ENCODE peak calls at places on chromosome 13, in seven cellular contexts. One of them, this sample, is unnamed.

GRCh38 chr13:50170447-50171037 is 155.3 kb downstream of the KCNRG start:
- DNase-seq in aorta: no peak
- DNase-seq in heart left ventricle: no peak
- DNase-seq in SK-N-MC: no peak
- DNase-seq in right atrium auricular region: no peak
- DNase-seq in lower lobe of right lung: no peak
- DNase-seq in pancreas: no peak
- DNase-seq in this sample: no peak

GRCh38 chr13:36421447-36421846 is 10.8 kb upstream of the CCNA1 start:
- DNase-seq in aorta: no peak
- DNase-seq in heart left ventricle: no peak
- DNase-seq in SK-N-MC: no peak
- DNase-seq in right atrium auricular region: no peak
- DNase-seq in lower lobe of right lung: no peak
- DNase-seq in pancreas: no peak
- DNase-seq in this sample: no peak

GRCh38 chr13:97257800-97258799 is 36.0 kb downstream of the MBNL2 start:
- DNase-seq in aorta: peak; percentile 59
- DNase-seq in heart left ventricle: peak; percentile 80
- DNase-seq in SK-N-MC: no peak
- DNase-seq in right atrium auricular region: peak; percentile 94
- DNase-seq in lower lobe of right lung: no peak
- DNase-seq in pancreas: peak; percentile 86
- DNase-seq in this sample: no peak

GRCh38 chr13:84137292-84137691 is 255.0 kb upstream of the SLITRK1 start:
- DNase-seq in aorta: no peak
- DNase-seq in heart left ventricle: no peak
- DNase-seq in SK-N-MC: no peak
- DNase-seq in right atrium auricular region: no peak
- DNase-seq in lower lobe of right lung: no peak
- DNase-seq in pancreas: no peak
- DNase-seq in this sample: peak; percentile 29

GRCh38 chr13:107960301-107960700 is 255.0 kb downstream of the LIG4 start:
- DNase-seq in aorta: no peak
- DNase-seq in heart left ventricle: no peak
- DNase-seq in SK-N-MC: no peak
- DNase-seq in right atrium auricular region: no peak
- DNase-seq in lower lobe of right lung: no peak
- DNase-seq in pancreas: no peak
- DNase-seq in this sample: no peak

GRCh38 chr13:30063892-30064291 is 213.5 kb upstream of the UBL3 start:
- DNase-seq in aorta: no peak
- DNase-seq in heart left ventricle: no peak
- DNase-seq in SK-N-MC: no peak
- DNase-seq in right atrium auricular region: no peak
- DNase-seq in lower lobe of right lung: no peak
- DNase-seq in pancreas: no peak
- DNase-seq in this sample: no peak

GRCh38 chr13:72390909-72391308 is 336.5 kb downstream of the MZT1 start:
- DNase-seq in aorta: no peak
- DNase-seq in heart left ventricle: no peak
- DNase-seq in SK-N-MC: no peak
- DNase-seq in right atrium auricular region: no peak
- DNase-seq in lower lobe of right lung: no peak
- DNase-seq in pancreas: no peak
- DNase-seq in this sample: no peak

GRCh38 chr13:68254151-68254550 is 1024.0 kb upstream of the PCDH9 start:
- DNase-seq in aorta: no peak
- DNase-seq in heart left ventricle: no peak
- DNase-seq in SK-N-MC: no peak
- DNase-seq in right atrium auricular region: no peak
- DNase-seq in lower lobe of right lung: no peak
- DNase-seq in pancreas: no peak
- DNase-seq in this sample: no peak

GRCh38 chr13:52411629-52412028 is 5.7 kb upstream of the THSD1 start:
- DNase-seq in aorta: no peak
- DNase-seq in heart left ventricle: no peak
- DNase-seq in SK-N-MC: no peak
- DNase-seq in right atrium auricular region: no peak
- DNase-seq in lower lobe of right lung: no peak
- DNase-seq in pancreas: no peak
- DNase-seq in this sample: no peak

GRCh38 chr13:45119469-45119989 is 781 bp upstream of the GTF2F2 start:
- DNase-seq in aorta: no peak
- DNase-seq in heart left ventricle: no peak
- DNase-seq in SK-N-MC: no peak
- DNase-seq in right atrium auricular region: no peak
- DNase-seq in lower lobe of right lung: no peak
- DNase-seq in pancreas: no peak
- DNase-seq in this sample: peak; percentile 84

GRCh38 chr13:86653009-86653408 is 853.8 kb upstream of the SLITRK6 start:
- DNase-seq in aorta: no peak
- DNase-seq in heart left ventricle: no peak
- DNase-seq in SK-N-MC: no peak
- DNase-seq in right atrium auricular region: no peak
- DNase-seq in lower lobe of right lung: no peak
- DNase-seq in pancreas: no peak
- DNase-seq in this sample: no peak

GRCh38 chr13:111287201-111287600 is 33.2 kb upstream of the TEX29 start:
- DNase-seq in aorta: no peak
- DNase-seq in heart left ventricle: no peak
- DNase-seq in SK-N-MC: no peak
- DNase-seq in right atrium auricular region: no peak
- DNase-seq in lower lobe of right lung: no peak
- DNase-seq in pancreas: no peak
- DNase-seq in this sample: no peak

GRCh38 chr13:51714663-51715168 is 89.2 kb downstream of the DHRS12 start:
- DNase-seq in aorta: no peak
- DNase-seq in heart left ventricle: no peak
- DNase-seq in SK-N-MC: no peak
- DNase-seq in right atrium auricular region: no peak
- DNase-seq in lower lobe of right lung: no peak
- DNase-seq in pancreas: no peak
- DNase-seq in this sample: no peak

GRCh38 chr13:29676535-29676934 is 81.0 kb upstream of the SLC7A1 start:
- DNase-seq in aorta: no peak
- DNase-seq in heart left ventricle: no peak
- DNase-seq in SK-N-MC: no peak
- DNase-seq in right atrium auricular region: no peak
- DNase-seq in lower lobe of right lung: no peak
- DNase-seq in pancreas: no peak
- DNase-seq in this sample: no peak

GRCh38 chr13:66114127-66114526 is 1116.0 kb downstream of the PCDH9 start:
- DNase-seq in aorta: no peak
- DNase-seq in heart left ventricle: no peak
- DNase-seq in SK-N-MC: no peak
- DNase-seq in right atrium auricular region: no peak
- DNase-seq in lower lobe of right lung: no peak
- DNase-seq in pancreas: no peak
- DNase-seq in this sample: no peak

GRCh38 chr13:113927661-113928581 is 46.0 kb downstream of the C13orf46 start:
- DNase-seq in aorta: peak; percentile 65
- DNase-seq in heart left ventricle: peak; percentile 61
- DNase-seq in SK-N-MC: peak; percentile 72
- DNase-seq in right atrium auricular region: no peak
- DNase-seq in lower lobe of right lung: no peak
- DNase-seq in pancreas: peak; percentile 20
- DNase-seq in this sample: no peak

GRCh38 chr13:79692846-79693245 is 211.9 kb downstream of the NDFIP2 start:
- DNase-seq in aorta: no peak
- DNase-seq in heart left ventricle: no peak
- DNase-seq in SK-N-MC: no peak
- DNase-seq in right atrium auricular region: no peak
- DNase-seq in lower lobe of right lung: no peak
- DNase-seq in pancreas: no peak
- DNase-seq in this sample: no peak

GRCh38 chr13:40539954-40540706 is 126.3 kb downstream of the FOXO1 start:
- DNase-seq in aorta: no peak
- DNase-seq in heart left ventricle: no peak
- DNase-seq in SK-N-MC: no peak
- DNase-seq in right atrium auricular region: no peak
- DNase-seq in lower lobe of right lung: no peak
- DNase-seq in pancreas: no peak
- DNase-seq in this sample: no peak
- H3K27ac ChIP-seq in aorta: peak overlapping the region; percentile 40
- H3K27ac ChIP-seq in heart left ventricle: peak overlapping the region; percentile 25
- H3K27ac ChIP-seq in SK-N-MC: no peak overlapping the region
- H3K27ac ChIP-seq in right atrium auricular region: no peak overlapping the region
- H3K27ac ChIP-seq in lower lobe of right lung: no peak overlapping the region
- H3K27ac ChIP-seq in pancreas: no peak overlapping the region
- H3K27ac ChIP-seq in this sample: no peak overlapping the region

GRCh38 chr13:39586956-39587605 is 15.9 kb downstream of the LHFPL6 start:
- DNase-seq in aorta: no peak
- DNase-seq in heart left ventricle: no peak
- DNase-seq in SK-N-MC: no peak
- DNase-seq in right atrium auricular region: no peak
- DNase-seq in lower lobe of right lung: no peak
- DNase-seq in pancreas: no peak
- DNase-seq in this sample: no peak
- H3K27ac ChIP-seq in aorta: no peak overlapping the region
- H3K27ac ChIP-seq in heart left ventricle: no peak overlapping the region
- H3K27ac ChIP-seq in SK-N-MC: no peak overlapping the region
- H3K27ac ChIP-seq in right atrium auricular region: peak overlapping the region; percentile 16
- H3K27ac ChIP-seq in lower lobe of right lung: no peak overlapping the region
- H3K27ac ChIP-seq in pancreas: no peak overlapping the region
- H3K27ac ChIP-seq in this sample: no peak overlapping the region

DNA sequence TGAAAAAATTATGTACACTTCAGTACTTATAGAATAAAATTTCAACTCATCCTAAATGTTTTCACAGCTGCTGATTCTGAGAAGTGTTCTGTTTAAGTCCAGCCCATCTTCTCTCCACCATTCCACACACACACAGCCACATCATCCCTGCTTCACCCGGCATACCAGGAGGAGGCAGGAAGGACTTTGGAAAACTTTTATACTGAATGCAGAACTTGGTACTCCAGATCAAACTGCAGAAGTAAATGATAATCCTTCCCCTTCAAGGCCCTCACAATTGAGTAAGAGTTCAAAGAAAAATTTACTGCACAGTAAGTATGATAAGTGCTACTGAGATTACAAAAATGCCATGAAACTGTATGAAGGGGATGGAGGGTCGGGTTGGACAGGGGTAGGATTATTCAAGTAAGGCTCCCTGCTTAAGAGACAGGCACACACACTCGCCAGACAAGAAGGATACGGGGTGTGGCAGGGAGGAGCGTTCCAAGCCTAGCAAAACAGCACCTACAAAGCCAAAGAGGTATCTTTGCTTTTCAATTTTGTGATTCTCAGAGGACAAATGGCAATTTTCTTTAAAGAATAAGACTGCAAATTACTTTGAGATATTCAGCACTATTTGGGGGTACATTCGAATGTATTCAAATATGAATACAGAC is 2.6 kb downstream of the USP12 start:
- DNase-seq in aorta: no peak
- DNase-seq in heart left ventricle: no peak
- DNase-seq in SK-N-MC: no peak
- DNase-seq in right atrium auricular region: no peak
- DNase-seq in lower lobe of right lung: no peak
- DNase-seq in pancreas: no peak
- DNase-seq in this sample: no peak
- H3K27ac ChIP-seq in aorta: no peak overlapping the region
- H3K27ac ChIP-seq in heart left ventricle: peak overlapping the region; percentile 92
- H3K27ac ChIP-seq in SK-N-MC: no peak overlapping the region
- H3K27ac ChIP-seq in right atrium auricular region: no peak overlapping the region
- H3K27ac ChIP-seq in lower lobe of right lung: no peak overlapping the region
- H3K27ac ChIP-seq in pancreas: no peak overlapping the region
- H3K27ac ChIP-seq in this sample: peak overlapping the region; percentile 35

DNA sequence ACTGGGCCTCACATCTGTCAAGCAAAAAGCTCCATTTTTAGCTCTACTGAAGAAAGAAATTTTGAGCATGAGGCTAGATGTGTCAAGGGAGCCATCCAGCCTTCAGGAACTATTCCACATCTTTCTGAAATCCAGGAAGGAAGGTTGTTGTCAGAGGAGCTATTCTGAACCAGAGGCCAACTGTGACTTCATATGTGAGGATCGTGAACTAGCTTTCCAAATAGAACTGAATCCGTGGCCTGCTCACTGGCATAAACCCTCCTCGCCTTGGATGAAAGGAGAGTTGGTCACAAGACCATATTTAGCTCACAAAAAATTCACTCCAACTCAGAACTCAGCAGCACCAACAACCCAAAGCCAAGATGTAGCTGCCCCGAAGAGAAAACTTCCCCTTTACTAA is 195.8 kb downstream of the FOXO1 start:
- DNase-seq in aorta: no peak
- DNase-seq in heart left ventricle: no peak
- DNase-seq in SK-N-MC: no peak
- DNase-seq in right atrium auricular region: peak; percentile 77
- DNase-seq in lower lobe of right lung: no peak
- DNase-seq in pancreas: no peak
- DNase-seq in this sample: no peak
- H3K27ac ChIP-seq in aorta: peak overlapping the region; percentile 92
- H3K27ac ChIP-seq in heart left ventricle: peak overlapping the region; percentile 39
- H3K27ac ChIP-seq in SK-N-MC: no peak overlapping the region
- H3K27ac ChIP-seq in right atrium auricular region: peak overlapping the region; percentile 62
- H3K27ac ChIP-seq in lower lobe of right lung: no peak overlapping the region
- H3K27ac ChIP-seq in pancreas: no peak overlapping the region
- H3K27ac ChIP-seq in this sample: no peak overlapping the region

GRCh38 chr13:101660711-101661110 is 208.2 kb downstream of the ITGBL1 start:
- DNase-seq in aorta: no peak
- DNase-seq in heart left ventricle: no peak
- DNase-seq in SK-N-MC: no peak
- DNase-seq in right atrium auricular region: no peak
- DNase-seq in lower lobe of right lung: no peak
- DNase-seq in pancreas: no peak
- DNase-seq in this sample: no peak

DNA sequence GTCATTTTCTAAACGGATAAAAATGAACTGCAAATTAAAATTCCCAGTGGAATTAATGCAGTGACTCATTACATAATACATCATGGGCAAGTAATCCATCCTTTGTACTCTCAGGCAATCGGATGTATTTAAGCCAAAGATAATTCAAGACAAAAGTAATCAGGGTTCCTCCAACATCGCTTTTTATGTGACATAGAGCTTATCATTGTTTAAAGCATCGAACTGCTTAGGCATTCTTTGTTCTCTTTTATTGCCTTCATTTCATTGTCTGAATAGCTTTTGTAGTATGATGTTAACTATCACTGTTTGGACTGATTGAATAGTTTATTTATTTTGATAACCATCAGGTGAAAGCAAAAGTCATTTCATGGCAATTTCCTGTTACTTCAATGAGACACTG is 209.4 kb downstream of the ITGBL1 start:
- DNase-seq in aorta: no peak
- DNase-seq in heart left ventricle: no peak
- DNase-seq in SK-N-MC: no peak
- DNase-seq in right atrium auricular region: no peak
- DNase-seq in lower lobe of right lung: no peak
- DNase-seq in pancreas: no peak
- DNase-seq in this sample: no peak
- H3K27ac ChIP-seq in aorta: no peak overlapping the region
- H3K27ac ChIP-seq in heart left ventricle: no peak overlapping the region
- H3K27ac ChIP-seq in SK-N-MC: no peak overlapping the region
- H3K27ac ChIP-seq in right atrium auricular region: no peak overlapping the region
- H3K27ac ChIP-seq in lower lobe of right lung: no peak overlapping the region
- H3K27ac ChIP-seq in pancreas: no peak overlapping the region
- H3K27ac ChIP-seq in this sample: no peak overlapping the region

GRCh38 chr13:109873351-109874123 is 87.2 kb upstream of the IRS2 start:
- DNase-seq in aorta: no peak
- DNase-seq in heart left ventricle: no peak
- DNase-seq in SK-N-MC: no peak
- DNase-seq in right atrium auricular region: no peak
- DNase-seq in lower lobe of right lung: no peak
- DNase-seq in pancreas: no peak
- DNase-seq in this sample: no peak
- H3K27ac ChIP-seq in aorta: peak overlapping the region; percentile 43
- H3K27ac ChIP-seq in heart left ventricle: no peak overlapping the region
- H3K27ac ChIP-seq in SK-N-MC: no peak overlapping the region
- H3K27ac ChIP-seq in right atrium auricular region: peak overlapping the region; percentile 54
- H3K27ac ChIP-seq in lower lobe of right lung: no peak overlapping the region
- H3K27ac ChIP-seq in pancreas: no peak overlapping the region
- H3K27ac ChIP-seq in this sample: no peak overlapping the region

This sample was measured in naive thymus-derived CD4-positive, alpha-beta T cell.